ENCODE peak calls at places on chromosomes 6 and 20, in five cellular contexts. B, J, G, N and P are unnamed samples.

GRCh38 chr6:146891615-146892265 is 293.0 kb downstream of the ADGB start:
- DNase-seq in N (no peak), J (no peak), G (no peak), B (no peak), P (no peak)

GRCh38 chr20:24149175-24149574 is 160.6 kb upstream of the GGTLC1 start:
- DNase-seq in J (no peak), N (no peak), G (no peak), B (no peak), P (no peak)

GRCh38 chr20:37506166-37506725 is 14.8 kb upstream of the NNAT start:
- DNase-seq in G (no peak), N (no peak), J (no peak), B (no peak), P (no peak)

GRCh38 chr6:56772737-56773184 is 130.1 kb upstream of the DST start:
- DNase-seq in B (no peak), G (no peak), J (peak), N (no peak), P (no peak)

GRCh38 chr20:8155848-8156602 is 24.0 kb downstream of the PLCB1 start:
- DNase-seq in J (no peak), B (no peak), N (no peak), G (no peak), P (no peak)

GRCh38 chr6:25962368-25963127 is at the start of gene TRIM38:
- DNase-seq in N (peak), B (peak), J (peak), G (peak), P (peak)

GRCh38 chr6:127515794-127516675 is 3.1 kb downstream of the MTCL3 start:
- DNase-seq in B (peak), J (peak), G (peak), N (peak), P (peak)

GRCh38 chr6:126826315-126826714 is 292.2 kb upstream of the RSPO3 start:
- DNase-seq in B (no peak), G (no peak), N (no peak), J (no peak), P (no peak)

GRCh38 chr6:45757443-45758121 is 258.1 kb downstream of the CLIC5 start:
- DNase-seq in B (no peak), N (no peak), J (no peak), G (no peak), P (no peak)

GRCh38 chr20:32971703-32972161 is 32.5 kb downstream of the SUN5 start:
- DNase-seq in G (peak), J (no peak), B (no peak), N (peak), P (peak)

GRCh38 chr20:1286267-1287036 is 20.4 kb downstream of the SNPH start:
- DNase-seq in N (peak), J (no peak), B (no peak), G (no peak), P (no peak)

GRCh38 chr6:157966990-157967389 is 14.7 kb upstream of the SYNJ2 start:
- DNase-seq in B (no peak), J (no peak), G (no peak), N (no peak), P (no peak)

GRCh38 chr20:57326667-57327455 is 2.7 kb upstream of the SPO11 start:
- DNase-seq in B (peak), G (no peak), N (peak), J (no peak), P (peak)

GRCh38 chr6:593139-593906 is 63.6 kb downstream of the HUS1B start:
- DNase-seq in J (no peak), N (peak), B (peak), G (peak), P (peak)

GRCh38 chr6:84967389-84967788 is 203.0 kb upstream of the TBX18 start:
- DNase-seq in G (no peak), N (no peak), B (peak), J (no peak), P (peak)